ENCODE peak calls at places on chromosomes 1 and 21, in five cellular contexts. X, B, O, U and N are unnamed samples.

GRCh38 chr1:77424236-77424635 is 142.4 kb downstream of the AK5 start:
- DNase-seq in X (no peak), U (no peak), B (no peak), O (no peak), N (no peak)

GRCh38 chr1:53483170-53483569 is 24.0 kb downstream of the DMRTB1 start:
- DNase-seq in U (no peak), O (no peak), B (no peak), X (no peak), N (no peak)

GRCh38 chr1:244112646-244113045 is 61.6 kb downstream of the ZBTB18 start:
- DNase-seq in B (no peak), X (no peak), O (peak), U (no peak), N (no peak)

GRCh38 chr1:92748138-92748537 is 36.8 kb downstream of the EVI5 start:
- DNase-seq in B (no peak), O (no peak), U (no peak), X (no peak), N (no peak)

GRCh38 chr1:203539831-203540546 is 46.0 kb downstream of the OPTC start:
- DNase-seq in B (no peak), O (no peak), X (no peak), U (no peak), N (no peak)

GRCh38 chr1:183238071-183238470 is 52.0 kb downstream of the LAMC2 start:
- DNase-seq in U (no peak), B (no peak), O (peak), X (no peak), N (no peak)

GRCh38 chr1:14996133-14997050 is 157.2 kb upstream of the TMEM51 start:
- DNase-seq in O (peak), X (no peak), B (no peak), U (no peak), N (no peak)

GRCh38 chr21:45381865-45382697 is 22.9 kb upstream of the COL18A1 start:
- DNase-seq in B (no peak), U (no peak), X (no peak), O (no peak), N (no peak)

GRCh38 chr1:15205586-15206346 is 41.3 kb upstream of the FHAD1 start:
- DNase-seq in B (no peak), U (no peak), X (no peak), O (no peak), N (no peak)